ENCODE peak calls at places on chromosome 11, in seven cellular contexts. P is foreskin keratinocyte, D is coronary artery, Y is fibroblast of lung, U is A549, I is GM23248, T is caudate nucleus. K is an unnamed sample.

GRCh38 chr11:15815246-15816209 is 540.8 kb downstream of the SOX6 start:
- DNase-seq in T (no peak), D (no peak), P (no peak), U (no peak), Y (peak; percentile 52), I (peak; percentile 25), K (no peak)

GRCh38 chr11:72439455-72439854 is 5.1 kb upstream of the CLPB start:
- DNase-seq in T (no peak), D (no peak), I (peak; percentile 91), U (no peak), P (peak; percentile 66), Y (peak; percentile 66), K (no peak)

GRCh38 chr11:128632151-128632791 is 44.9 kb upstream of the ETS1 start:
- DNase-seq in U (peak; percentile 44), D (no peak), Y (peak; percentile 60), I (peak; percentile 78), P (no peak), T (no peak), K (no peak)

GRCh38 chr11:24524156-24524555 is 27.3 kb downstream of the LUZP2 start:
- DNase-seq in T (no peak), P (no peak), D (no peak), I (no peak), Y (peak; percentile 6), U (no peak), K (no peak)

GRCh38 chr11:94449437-94449836 is 44.2 kb downstream of the MRE11 start:
- DNase-seq in D (no peak), I (peak; percentile 92), Y (peak; percentile 66), P (peak; percentile 94), T (no peak), U (peak; percentile 80), K (peak; percentile 97)

GRCh38 chr11:17894929-17895658 is 117.8 kb downstream of the SERGEF start:
- DNase-seq in Y (no peak), D (no peak), P (no peak), T (peak; percentile 10), I (no peak), U (no peak), K (no peak)

GRCh38 chr11:123841189-123841588 is 35.0 kb upstream of the OR6M1 start:
- DNase-seq in T (no peak), I (peak; percentile 11), D (no peak), Y (no peak), P (no peak), U (no peak), K (no peak)

GRCh38 chr11:79520086-79520485 is 79.3 kb upstream of the TENM4 start:
- DNase-seq in Y (no peak), D (no peak), P (no peak), U (no peak), I (no peak), T (no peak), K (peak; percentile 14)

GRCh38 chr11:95147364-95147905 is 57.8 kb downstream of the ENDOD1 start:
- DNase-seq in I (peak; percentile 93), U (peak; percentile 33), T (no peak), P (peak; percentile 74), Y (peak; percentile 93), D (no peak), K (peak; percentile 58)

GRCh38 chr11:107699371-107700348 is 12.2 kb downstream of the SLN start:
- DNase-seq in Y (peak; percentile 52), T (no peak), U (no peak), P (no peak), D (no peak), I (no peak), K (no peak)

GRCh38 chr11:78823588-78823987 is 248.9 kb upstream of the NARS2 start:
- DNase-seq in I (no peak), T (no peak), P (no peak), U (no peak), Y (no peak), D (no peak), K (no peak)

GRCh38 chr11:129425214-129425613 is 49.6 kb downstream of the BARX2 start:
- DNase-seq in Y (no peak), T (no peak), U (no peak), P (no peak), D (no peak), I (no peak), K (no peak)

GRCh38 chr11:118604566-118604965 is 2.8 kb upstream of the PHLDB1 start:
- DNase-seq in T (no peak), I (no peak), D (no peak), P (no peak), U (no peak), Y (no peak), K (no peak)

GRCh38 chr11:72726266-72727220 is 25.7 kb downstream of the ARAP1 start:
- DNase-seq in Y (no peak), D (no peak), P (no peak), U (no peak), T (no peak), I (no peak), K (no peak)

GRCh38 chr11:68941324-68942089 is 37.8 kb downstream of the IGHMBP2 start:
- DNase-seq in I (no peak), T (no peak), U (no peak), P (no peak), Y (no peak), D (no peak), K (no peak)

GRCh38 chr11:68940651-68941323 is 37.1 kb downstream of the IGHMBP2 start:
- DNase-seq in P (no peak), U (no peak), T (no peak), D (no peak), I (no peak), Y (no peak), K (no peak)

GRCh38 chr11:68939583-68940555 is 36.2 kb downstream of the IGHMBP2 start:
- DNase-seq in I (no peak), Y (no peak), T (no peak), U (no peak), P (no peak), D (no peak), K (no peak)

GRCh38 chr11:68942090-68942620 is 38.5 kb downstream of the IGHMBP2 start:
- DNase-seq in T (no peak), I (peak; percentile 36), P (no peak), U (no peak), Y (no peak), D (no peak), K (no peak)

GRCh38 chr11:68942751-68943271 is 38.0 kb downstream of the MRGPRD start:
- DNase-seq in Y (peak; percentile 73), T (no peak), P (no peak), U (no peak), D (peak; percentile 85), I (no peak), K (no peak)
- H3K27ac ChIP-seq in Y (no peak overlapping the region), T (no peak overlapping the region), P (no peak overlapping the region), U (no peak overlapping the region), D (peak overlapping the region; percentile 97), I (no peak overlapping the region), K (no peak overlapping the region)

GRCh38 chr11:83659466-83659865 is 373.3 kb upstream of the CCDC90B start:
- DNase-seq in T (no peak), P (no peak), D (no peak), I (no peak), U (no peak), Y (no peak), K (no peak)
- H3K27ac ChIP-seq in T (no peak overlapping the region), P (no peak overlapping the region), D (no peak overlapping the region), I (no peak overlapping the region), U (no peak overlapping the region), Y (no peak overlapping the region), K (no peak overlapping the region)

GRCh38 chr11:70618471-70619101 is 220.3 kb downstream of the CTTN start:
- DNase-seq in T (no peak), P (no peak), I (no peak), D (no peak), Y (no peak), U (no peak), K (no peak)

GRCh38 chr11:70616938-70617674 is 218.8 kb downstream of the CTTN start:
- DNase-seq in T (no peak), U (no peak), Y (no peak), I (no peak), P (no peak), D (no peak), K (no peak)

GRCh38 chr11:70621241-70621640 is 222.9 kb downstream of the CTTN start:
- DNase-seq in I (no peak), P (no peak), Y (no peak), T (no peak), U (no peak), D (no peak), K (no peak)

GRCh38 chr11:70620510-70621184 is 222.3 kb downstream of the CTTN start:
- DNase-seq in U (no peak), P (no peak), Y (no peak), I (no peak), D (no peak), T (no peak), K (no peak)

GRCh38 chr11:70619591-70619990 is 221.3 kb downstream of the CTTN start:
- DNase-seq in U (no peak), Y (no peak), I (no peak), T (no peak), D (no peak), P (no peak), K (no peak)
- H3K27ac ChIP-seq in U (no peak overlapping the region), Y (no peak overlapping the region), I (no peak overlapping the region), T (no peak overlapping the region), D (no peak overlapping the region), P (no peak overlapping the region), K (no peak overlapping the region)

GRCh38 chr11:102251423-102251822 is 65.9 kb upstream of the BIRC3 start:
- DNase-seq in I (no peak), P (no peak), U (no peak), Y (no peak), T (no peak), D (no peak), K (no peak)

GRCh38 chr11:102253018-102253775 is 64.1 kb upstream of the BIRC3 start:
- DNase-seq in D (no peak), Y (no peak), T (no peak), P (no peak), I (no peak), U (no peak), K (no peak)

GRCh38 chr11:102256251-102256650 is 61.0 kb upstream of the BIRC3 start:
- DNase-seq in P (peak; percentile 98), Y (peak; percentile 90), D (no peak), T (no peak), I (peak; percentile 80), U (no peak), K (peak; percentile 95)

GRCh38 chr11:102254047-102254446 is 63.2 kb upstream of the BIRC3 start:
- DNase-seq in D (no peak), I (peak; percentile 32), Y (no peak), U (peak; percentile 36), P (no peak), T (no peak), K (no peak)

DNA sequence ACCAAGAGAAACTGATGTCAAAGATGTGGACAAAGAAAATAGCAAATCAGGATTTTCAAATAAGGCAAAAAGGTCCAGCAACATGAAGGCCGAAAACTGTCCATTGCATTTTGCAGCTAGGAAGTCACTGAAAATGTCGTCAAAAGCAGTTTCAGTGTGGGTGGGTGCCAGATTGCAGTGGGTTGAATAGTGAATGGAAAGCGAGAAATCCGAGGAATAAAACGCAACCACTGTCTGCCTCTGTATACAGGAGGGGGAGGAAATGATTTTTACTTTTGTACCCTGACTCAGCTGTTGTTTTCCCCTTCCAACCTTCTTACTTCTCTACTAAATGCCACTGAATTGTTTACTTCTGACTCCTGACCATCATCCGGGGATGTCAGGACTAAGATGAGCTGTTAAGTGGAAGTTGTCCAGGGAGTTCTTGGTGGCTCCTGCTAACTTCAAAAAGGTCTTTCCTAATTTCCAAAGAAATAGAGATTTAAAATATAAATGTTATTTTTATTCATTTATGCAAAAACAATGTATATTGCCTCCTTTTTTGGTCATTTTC is 64.9 kb upstream of the BIRC3 start:
- DNase-seq in P (no peak), T (no peak), I (peak; percentile 78), Y (peak; percentile 51), U (no peak), D (no peak), K (no peak)
- H3K27ac ChIP-seq in P (no peak overlapping the region), T (no peak overlapping the region), I (peak overlapping the region; percentile 43), Y (no peak overlapping the region), U (no peak overlapping the region), D (no peak overlapping the region), K (peak overlapping the region; percentile 55)

GRCh38 chr11:75421902-75422247 is 11.1 kb downstream of the KLHL35 start:
- DNase-seq in I (no peak), U (no peak), P (no peak), Y (no peak), D (no peak), T (no peak), K (no peak)
- H3K27ac ChIP-seq in I (no peak overlapping the region), U (peak overlapping the region; percentile 90), P (no peak overlapping the region), Y (no peak overlapping the region), D (peak overlapping the region; percentile 65), T (peak overlapping the region; percentile 85), K (peak overlapping the region; percentile 93)

K was measured in epithelial cell of prostate.